ENCODE peak calls at places on chromosomes 5 and 9, in six cellular contexts. One of them, this sample, is unnamed.
A peak's percentile ranks its signal among the peaks of the same experiment; 100 is the strongest.

GRCh38 chr9:121299467-121300282 is 31.7 kb downstream of the GSN start:
- DNase-seq in lung: peak; percentile 55
- DNase-seq in mesenchymal stem cell: peak; percentile 46
- DNase-seq in upper lobe of right lung: peak; percentile 80
- DNase-seq in CD4-positive, alpha-beta T cell: peak; percentile 13
- DNase-seq in GM23248: peak; percentile 76
- DNase-seq in this sample: no peak

GRCh38 chr5:90020575-90021535 is 388.7 kb downstream of the CETN3 start:
- DNase-seq in lung: no peak
- DNase-seq in upper lobe of right lung: no peak
- DNase-seq in GM23248: peak; percentile 84
- DNase-seq in CD4-positive, alpha-beta T cell: no peak
- DNase-seq in mesenchymal stem cell: peak; percentile 88
- DNase-seq in this sample: no peak

GRCh38 chr9:91884746-91885687 is 65.0 kb downstream of the ROR2 start:
- DNase-seq in upper lobe of right lung: no peak
- DNase-seq in mesenchymal stem cell: no peak
- DNase-seq in GM23248: peak; percentile 37
- DNase-seq in CD4-positive, alpha-beta T cell: no peak
- DNase-seq in lung: no peak
- DNase-seq in this sample: no peak

GRCh38 chr5:143041972-143042770 is 272.0 kb downstream of the ARHGAP26 start:
- DNase-seq in upper lobe of right lung: no peak
- DNase-seq in lung: no peak
- DNase-seq in mesenchymal stem cell: no peak
- DNase-seq in GM23248: peak; percentile 57
- DNase-seq in CD4-positive, alpha-beta T cell: no peak
- DNase-seq in this sample: no peak

GRCh38 chr5:1792842-1793266 is 6.8 kb downstream of the MRPL36 start:
- DNase-seq in GM23248: peak; percentile 80
- DNase-seq in upper lobe of right lung: no peak
- DNase-seq in mesenchymal stem cell: peak; percentile 89
- DNase-seq in CD4-positive, alpha-beta T cell: peak; percentile 67
- DNase-seq in lung: no peak
- DNase-seq in this sample: peak; percentile 34

GRCh38 chr9:106400170-106400569 is 462.8 kb upstream of the ZNF462 start:
- DNase-seq in CD4-positive, alpha-beta T cell: no peak
- DNase-seq in lung: no peak
- DNase-seq in mesenchymal stem cell: no peak
- DNase-seq in GM23248: no peak
- DNase-seq in upper lobe of right lung: no peak
- DNase-seq in this sample: no peak

GRCh38 chr9:114656301-114656700 is 1.3 kb downstream of the TEX53 start:
- DNase-seq in lung: no peak
- DNase-seq in upper lobe of right lung: no peak
- DNase-seq in mesenchymal stem cell: no peak
- DNase-seq in GM23248: no peak
- DNase-seq in CD4-positive, alpha-beta T cell: no peak
- DNase-seq in this sample: no peak

GRCh38 chr9:129836342-129837007 is 1.2 kb downstream of the USP20 start:
- DNase-seq in lung: no peak
- DNase-seq in mesenchymal stem cell: no peak
- DNase-seq in GM23248: peak; percentile 24
- DNase-seq in CD4-positive, alpha-beta T cell: peak; percentile 52
- DNase-seq in upper lobe of right lung: no peak
- DNase-seq in this sample: peak; percentile 41

GRCh38 chr9:93574900-93575705 is 1.3 kb upstream of the PHF2 start:
- DNase-seq in upper lobe of right lung: no peak
- DNase-seq in GM23248: peak; percentile 35
- DNase-seq in mesenchymal stem cell: no peak
- DNase-seq in CD4-positive, alpha-beta T cell: no peak
- DNase-seq in lung: no peak
- DNase-seq in this sample: no peak

GRCh38 chr5:113608113-113608551 is 94.6 kb downstream of the YTHDC2 start:
- DNase-seq in GM23248: peak; percentile 21
- DNase-seq in mesenchymal stem cell: no peak
- DNase-seq in upper lobe of right lung: no peak
- DNase-seq in lung: no peak
- DNase-seq in CD4-positive, alpha-beta T cell: no peak
- DNase-seq in this sample: no peak

GRCh38 chr5:9082996-9083395 is 462.9 kb downstream of the SEMA5A start:
- DNase-seq in CD4-positive, alpha-beta T cell: no peak
- DNase-seq in upper lobe of right lung: no peak
- DNase-seq in lung: no peak
- DNase-seq in GM23248: no peak
- DNase-seq in mesenchymal stem cell: no peak
- DNase-seq in this sample: no peak

GRCh38 chr5:59358497-59358896 is 535.0 kb downstream of the PDE4D start:
- DNase-seq in upper lobe of right lung: no peak
- DNase-seq in CD4-positive, alpha-beta T cell: no peak
- DNase-seq in lung: no peak
- DNase-seq in mesenchymal stem cell: peak; percentile 88
- DNase-seq in GM23248: no peak
- DNase-seq in this sample: no peak

GRCh38 chr5:28402590-28403301 is 1364.4 kb upstream of the CDH9 start:
- DNase-seq in GM23248: no peak
- DNase-seq in CD4-positive, alpha-beta T cell: no peak
- DNase-seq in upper lobe of right lung: no peak
- DNase-seq in mesenchymal stem cell: no peak
- DNase-seq in lung: no peak
- DNase-seq in this sample: no peak
- H3K9me3 ChIP-seq in GM23248: no peaks in the 10 kb centered on the region
- H3K9me3 ChIP-seq in CD4-positive, alpha-beta T cell: no peaks in the 10 kb centered on the region
- H3K9me3 ChIP-seq in upper lobe of right lung: no peaks in the 10 kb centered on the region
- H3K9me3 ChIP-seq in mesenchymal stem cell: peaks cover 13% of the 10 kb centered on the region
- H3K9me3 ChIP-seq in lung: no peaks in the 10 kb centered on the region
- H3K9me3 ChIP-seq in this sample: no peaks in the 10 kb centered on the region

GRCh38 chr5:56337715-56338319 is 104.7 kb upstream of the ANKRD55 start:
- DNase-seq in CD4-positive, alpha-beta T cell: no peak
- DNase-seq in lung: no peak
- DNase-seq in mesenchymal stem cell: peak; percentile 48
- DNase-seq in GM23248: no peak
- DNase-seq in upper lobe of right lung: no peak
- DNase-seq in this sample: no peak
- H3K9me3 ChIP-seq in CD4-positive, alpha-beta T cell: peaks cover 13% of the 10 kb centered on the region
- H3K9me3 ChIP-seq in lung: no peaks in the 10 kb centered on the region
- H3K9me3 ChIP-seq in mesenchymal stem cell: peaks cover 9% of the 10 kb centered on the region
- H3K9me3 ChIP-seq in GM23248: no peaks in the 10 kb centered on the region
- H3K9me3 ChIP-seq in upper lobe of right lung: no peaks in the 10 kb centered on the region
- H3K9me3 ChIP-seq in this sample: no peaks in the 10 kb centered on the region

DNA sequence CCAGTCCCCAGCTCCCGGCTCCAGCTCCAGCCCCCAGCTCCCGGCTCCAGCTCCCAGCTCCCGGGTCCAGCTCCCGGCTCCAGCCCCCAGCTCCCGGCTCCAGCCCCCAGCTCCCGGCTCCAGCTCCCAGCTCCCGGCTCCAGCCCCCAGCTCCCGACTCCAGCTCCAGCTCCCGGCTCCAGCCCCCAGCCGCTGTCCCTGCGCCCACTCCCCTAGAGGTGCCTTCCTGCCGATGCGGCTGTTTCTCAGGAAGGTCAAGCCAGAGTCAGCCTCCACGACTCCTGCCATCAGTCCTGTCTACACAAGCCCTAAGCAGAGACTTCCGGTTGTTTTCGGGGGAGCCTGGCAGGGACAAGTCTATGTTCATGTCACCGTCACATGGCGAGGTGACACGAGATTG is 74.8 kb downstream of the ZNF354C start:
- DNase-seq in CD4-positive, alpha-beta T cell: no peak
- DNase-seq in mesenchymal stem cell: no peak
- DNase-seq in upper lobe of right lung: no peak
- DNase-seq in lung: no peak
- DNase-seq in GM23248: no peak
- DNase-seq in this sample: no peak
- H3K9me3 ChIP-seq in CD4-positive, alpha-beta T cell: no peaks in the 10 kb centered on the region
- H3K9me3 ChIP-seq in mesenchymal stem cell: no peaks in the 10 kb centered on the region
- H3K9me3 ChIP-seq in upper lobe of right lung: no peaks in the 10 kb centered on the region
- H3K9me3 ChIP-seq in lung: no peaks in the 10 kb centered on the region
- H3K9me3 ChIP-seq in GM23248: no peaks in the 10 kb centered on the region
- H3K9me3 ChIP-seq in this sample: no peaks in the 10 kb centered on the region

GRCh38 chr9:61670616-61671015 is 480.8 kb downstream of the SPATA31A7 start:
- DNase-seq in lung: no peak
- DNase-seq in CD4-positive, alpha-beta T cell: no peak
- DNase-seq in upper lobe of right lung: peak; percentile 33
- DNase-seq in GM23248: no peak
- DNase-seq in mesenchymal stem cell: no peak
- DNase-seq in this sample: no peak
- H3K9me3 ChIP-seq in lung: no peaks in the 10 kb centered on the region
- H3K9me3 ChIP-seq in CD4-positive, alpha-beta T cell: peaks cover 5% of the 10 kb centered on the region
- H3K9me3 ChIP-seq in upper lobe of right lung: no peaks in the 10 kb centered on the region
- H3K9me3 ChIP-seq in GM23248: no peaks in the 10 kb centered on the region
- H3K9me3 ChIP-seq in mesenchymal stem cell: no peaks in the 10 kb centered on the region
- H3K9me3 ChIP-seq in this sample: no peaks in the 10 kb centered on the region

GRCh38 chr9:135288941-135289534 is 190.5 kb upstream of the PPP1R26 start:
- DNase-seq in GM23248: no peak
- DNase-seq in mesenchymal stem cell: no peak
- DNase-seq in lung: no peak
- DNase-seq in upper lobe of right lung: no peak
- DNase-seq in CD4-positive, alpha-beta T cell: no peak
- DNase-seq in this sample: no peak
- H3K9me3 ChIP-seq in GM23248: no peaks in the 10 kb centered on the region
- H3K9me3 ChIP-seq in mesenchymal stem cell: no peaks in the 10 kb centered on the region
- H3K9me3 ChIP-seq in lung: no peaks in the 10 kb centered on the region
- H3K9me3 ChIP-seq in upper lobe of right lung: no peaks in the 10 kb centered on the region
- H3K9me3 ChIP-seq in CD4-positive, alpha-beta T cell: no peaks in the 10 kb centered on the region
- H3K9me3 ChIP-seq in this sample: no peaks in the 10 kb centered on the region

GRCh38 chr5:141306630-141307029 is 2.8 kb upstream of the SLC25A2 start:
- DNase-seq in upper lobe of right lung: no peak
- DNase-seq in lung: no peak
- DNase-seq in CD4-positive, alpha-beta T cell: no peak
- DNase-seq in GM23248: no peak
- DNase-seq in mesenchymal stem cell: no peak
- DNase-seq in this sample: no peak

GRCh38 chr5:141298376-141298775 is 5.5 kb downstream of the SLC25A2 start:
- DNase-seq in mesenchymal stem cell: no peak
- DNase-seq in upper lobe of right lung: no peak
- DNase-seq in lung: no peak
- DNase-seq in GM23248: no peak
- DNase-seq in CD4-positive, alpha-beta T cell: no peak
- DNase-seq in this sample: no peak

GRCh38 chr5:141303756-141304155 is at the start of gene SLC25A2:
- DNase-seq in upper lobe of right lung: no peak
- DNase-seq in GM23248: no peak
- DNase-seq in CD4-positive, alpha-beta T cell: no peak
- DNase-seq in lung: no peak
- DNase-seq in mesenchymal stem cell: no peak
- DNase-seq in this sample: no peak
- H3K9me3 ChIP-seq in upper lobe of right lung: peaks cover 61% of the 10 kb centered on the region
- H3K9me3 ChIP-seq in GM23248: no peaks in the 10 kb centered on the region
- H3K9me3 ChIP-seq in CD4-positive, alpha-beta T cell: peaks cover 83% of the 10 kb centered on the region
- H3K9me3 ChIP-seq in lung: peaks cover 10% of the 10 kb centered on the region
- H3K9me3 ChIP-seq in mesenchymal stem cell: peaks cover 87% of the 10 kb centered on the region
- H3K9me3 ChIP-seq in this sample: peaks cover 18% of the 10 kb centered on the region